ENCODE peak calls at places on chromosomes 11 and 22, in five cellular contexts. P is cardiac muscle cell; H is CD8-positive, alpha-beta memory T cell; X is WERI-Rb-1; V is psoas muscle. Z is an unnamed sample.
A peak's percentile ranks its signal among the peaks of the same experiment; 100 is the strongest.

GRCh38 chr11:102831128-102831708 is 12.2 kb downstream of the MMP3 start:
- DNase-seq in P (peak; percentile 38), H (no peak), X (no peak), V (peak; percentile 43), Z (no peak)

GRCh38 chr22:35475545-35475944 is 65.1 kb upstream of the RASD2 start:
- DNase-seq in P (no peak), H (no peak), X (no peak), V (no peak), Z (no peak)

GRCh38 chr11:113626736-113627135 is 79.4 kb downstream of the TMPRSS5 start:
- DNase-seq in P (no peak), H (no peak), X (no peak), V (no peak), Z (no peak)

GRCh38 chr11:34056672-34057071 is 5.1 kb downstream of the CAPRIN1 start:
- DNase-seq in P (no peak), H (no peak), X (no peak), V (no peak), Z (no peak)

GRCh38 chr11:120482149-120482548 is 29.4 kb upstream of the GRIK4 start:
- DNase-seq in P (peak; percentile 5), H (no peak), X (no peak), V (no peak), Z (no peak)

GRCh38 chr11:103354656-103355055 is 245.4 kb downstream of the DYNC2H1 start:
- DNase-seq in P (no peak), H (no peak), X (no peak), V (no peak), Z (no peak)

GRCh38 chr11:124179311-124179710 is 3.8 kb upstream of the OR10D3 start:
- DNase-seq in P (no peak), H (no peak), X (no peak), V (no peak), Z (no peak)

GRCh38 chr11:72633068-72633467 is 41.2 kb downstream of the PDE2A start:
- DNase-seq in P (no peak), H (no peak), X (no peak), V (no peak), Z (no peak)

GRCh38 chr11:112797072-112797471 is 164.1 kb upstream of the NCAM1 start:
- DNase-seq in P (no peak), H (no peak), X (no peak), V (no peak), Z (no peak)

GRCh38 chr22:47301820-47302475 is 539.5 kb downstream of the TBC1D22A start:
- DNase-seq in P (no peak), H (no peak), X (no peak), V (no peak), Z (no peak)

GRCh38 chr11:103671143-103671651 is 365.2 kb upstream of the DDI1 start:
- DNase-seq in P (no peak), H (no peak), X (no peak), V (no peak), Z (no peak)

GRCh38 chr22:48838846-48839730 is 988.6 kb downstream of the BRD1 start:
- DNase-seq in P (no peak), H (no peak), X (no peak), V (no peak), Z (no peak)

GRCh38 chr11:84261707-84262106 is 975.5 kb upstream of the CCDC90B start:
- DNase-seq in P (no peak), H (no peak), X (peak; percentile 48), V (no peak), Z (no peak)

GRCh38 chr22:31199187-31199586 is 12.9 kb upstream of the LIMK2 start:
- DNase-seq in P (no peak), H (no peak), X (no peak), V (no peak), Z (no peak)

GRCh38 chr11:7506243-7506642 is 7.6 kb upstream of the PPFIBP2 start:
- DNase-seq in P (no peak), H (no peak), X (no peak), V (no peak), Z (no peak)

GRCh38 chr11:5117588-5117987 is 20.6 kb downstream of the OR52A5 start:
- DNase-seq in P (no peak), H (no peak), X (no peak), V (no peak), Z (no peak)

GRCh38 chr11:28835790-28836189 is 727.6 kb downstream of the METTL15 start:
- DNase-seq in P (peak; percentile 71), H (no peak), X (no peak), V (no peak), Z (no peak)

GRCh38 chr11:125146232-125146631 is 18.3 kb upstream of the PKNOX2 start:
- DNase-seq in P (no peak), H (no peak), X (no peak), V (no peak), Z (no peak)

GRCh38 chr22:40890881-40891280 is 29.0 kb upstream of the DNAJB7 start:
- DNase-seq in P (peak; percentile 10), H (no peak), X (no peak), V (no peak), Z (no peak)

GRCh38 chr22:24591286-24591830 is 1.5 kb downstream of the LRRC75B start:
- DNase-seq in P (no peak), H (no peak), X (no peak), V (no peak), Z (no peak)

GRCh38 chr22:43272869-43273318 is 70.3 kb downstream of the SCUBE1 start:
- DNase-seq in P (no peak), H (no peak), X (no peak), V (no peak), Z (no peak)

GRCh38 chr22:49996192-49996531 is 16.4 kb downstream of the IL17REL start:
- DNase-seq in P (no peak), H (no peak), X (no peak), V (no peak), Z (no peak)

GRCh38 chr11:129374993-129375721 is 491 bp upstream of the BARX2 start:
- DNase-seq in P (no peak), H (no peak), X (no peak), V (peak; percentile 66), Z (no peak)

GRCh38 chr11:47269002-47269828 is 718 bp upstream of the MADD start:
- DNase-seq in P (peak; percentile 94), H (peak; percentile 85), X (peak; percentile 93), V (peak; percentile 93), Z (peak; percentile 88)

GRCh38 chr11:122882809-122883681 is 486 bp downstream of the JHY start:
- DNase-seq in P (no peak), H (peak; percentile 64), X (peak; percentile 60), V (peak; percentile 55), Z (peak; percentile 67)

GRCh38 chr11:2445948-2446551 is 1.2 kb downstream of the KCNQ1 start:
- DNase-seq in P (no peak), H (no peak), X (no peak), V (no peak), Z (no peak)

GRCh38 chr11:914747-915493 is 4.3 kb upstream of the CHID1 start:
- DNase-seq in P (no peak), H (no peak), X (no peak), V (peak; percentile 71), Z (no peak)

GRCh38 chr11:118194835-118195627 is 18.6 kb upstream of the SCN2B start:
- DNase-seq in P (peak; percentile 84), H (no peak), X (no peak), V (peak; percentile 84), Z (no peak)

GRCh38 chr11:10493041-10493663 is 38.1 kb downstream of the AMPD3 start:
- DNase-seq in P (no peak), H (no peak), X (no peak), V (no peak), Z (no peak)

GRCh38 chr11:67266424-67267187 is at the start of gene GRK2:
- DNase-seq in P (peak; percentile 60), H (peak; percentile 40), X (no peak), V (no peak), Z (peak; percentile 66)

DNA sequence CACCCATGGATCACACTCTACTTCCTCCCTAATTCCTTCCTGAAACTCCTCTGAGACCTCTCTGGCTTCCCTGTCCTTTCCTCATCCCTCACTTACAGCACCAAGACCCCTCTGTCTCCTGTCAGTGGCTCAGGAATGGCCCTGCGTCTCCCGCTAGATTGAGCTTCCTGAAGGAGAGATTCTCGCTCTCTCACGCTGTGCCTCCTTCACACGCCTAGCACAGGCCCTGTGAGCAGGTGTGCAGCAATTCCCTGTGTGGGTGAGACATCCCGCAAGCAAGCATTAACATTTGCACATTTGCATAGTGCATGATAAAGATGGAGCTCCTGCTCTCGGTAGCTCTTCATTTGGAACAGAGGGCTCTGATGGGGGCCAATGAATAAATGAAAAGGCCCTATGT is 159.8 kb downstream of the ADAMTS15 start:
- DNase-seq in P (no peak), H (no peak), X (no peak), V (no peak), Z (no peak)
- H3K36me3 ChIP-seq in P (no peaks in the 10 kb centered on the region), H (no peaks in the 10 kb centered on the region), X (no peaks in the 10 kb centered on the region), V (no peaks in the 10 kb centered on the region), Z (no peaks in the 10 kb centered on the region)

GRCh38 chr22:17807571-17808410 is 33.5 kb upstream of the BID start:
- DNase-seq in P (peak; percentile 43), H (no peak), X (no peak), V (peak; percentile 51), Z (no peak)
- H3K36me3 ChIP-seq in P (peaks cover 24% of the 10 kb centered on the region), H (no peaks in the 10 kb centered on the region), X (peaks cover 8% of the 10 kb centered on the region), V (peaks cover 3% of the 10 kb centered on the region), Z (peaks cover 34% of the 10 kb centered on the region)

DNA sequence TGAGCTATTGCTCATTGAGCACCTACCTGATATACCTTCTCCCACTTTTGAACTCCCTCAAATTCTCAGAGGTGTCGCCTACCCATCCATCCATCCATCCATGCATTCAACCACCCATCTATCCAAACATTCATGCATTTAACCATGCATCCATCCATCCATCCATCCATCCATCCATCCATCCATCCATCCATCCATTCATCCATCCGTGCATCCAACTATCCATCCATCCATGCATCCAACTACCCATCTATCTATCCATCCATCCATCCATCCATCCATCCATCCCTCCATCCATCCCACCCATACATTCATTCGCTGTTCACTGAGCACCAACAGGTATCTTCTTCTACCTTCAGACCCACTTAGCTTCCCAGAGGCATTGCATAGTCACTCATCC is 342.8 kb downstream of the CTTN start:
- DNase-seq in P (no peak), H (no peak), X (no peak), V (no peak), Z (no peak)
- H3K36me3 ChIP-seq in P (no peaks in the 10 kb centered on the region), H (no peaks in the 10 kb centered on the region), X (no peaks in the 10 kb centered on the region), V (no peaks in the 10 kb centered on the region), Z (no peaks in the 10 kb centered on the region)

GRCh38 chr11:95349345-95349942 is 118.4 kb upstream of the SESN3 start:
- DNase-seq in P (no peak), H (no peak), X (no peak), V (no peak), Z (no peak)

GRCh38 chr11:95358516-95359322 is 127.7 kb upstream of the SESN3 start:
- DNase-seq in P (peak; percentile 14), H (no peak), X (no peak), V (no peak), Z (no peak)

GRCh38 chr11:95359323-95359656 is 128.3 kb upstream of the SESN3 start:
- DNase-seq in P (no peak), H (no peak), X (no peak), V (no peak), Z (no peak)

GRCh38 chr11:95352733-95353346 is 121.8 kb upstream of the SESN3 start:
- DNase-seq in P (no peak), H (no peak), X (no peak), V (no peak), Z (no peak)

DNA sequence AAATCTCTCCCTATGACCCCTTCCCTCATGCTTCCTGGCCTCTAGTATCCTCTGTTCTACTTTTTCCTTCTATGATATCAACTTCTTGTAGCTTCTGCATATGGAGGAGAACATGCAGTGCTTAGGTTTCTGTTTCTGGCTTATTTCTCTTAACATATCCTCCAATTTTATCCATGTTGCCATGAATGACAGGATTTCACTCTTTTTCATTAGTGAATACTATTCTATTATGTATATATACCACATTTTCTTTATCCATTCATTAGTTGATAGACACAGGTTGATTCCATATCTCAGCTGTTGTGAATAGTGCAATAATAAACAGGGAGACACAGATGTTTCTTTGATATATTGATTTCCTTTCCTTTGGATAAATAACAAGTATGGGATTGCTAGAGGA is 123.3 kb upstream of the SESN3 start:
- DNase-seq in P (no peak), H (no peak), X (no peak), V (no peak), Z (no peak)
- H3K36me3 ChIP-seq in P (no peaks in the 10 kb centered on the region), H (no peaks in the 10 kb centered on the region), X (no peaks in the 10 kb centered on the region), V (no peaks in the 10 kb centered on the region), Z (no peaks in the 10 kb centered on the region)

Z was measured in CD4-positive, CD25-positive, alpha-beta regulatory T cell.